ENCODE peak calls at places on chromosomes 1 and 21, in four cellular contexts. A is mucosa of descending colon, Z is cardiac fibroblast, X is left lung. O is an unnamed sample.

GRCh38 chr1:79037085-79037484 is 30.6 kb upstream of the ADGRL4 start:
- DNase-seq in A (no peak), Z (no peak), X (no peak), O (no peak)

GRCh38 chr1:226862900-226863299 is 7.5 kb upstream of the PSEN2 start:
- DNase-seq in A (no peak), Z (peak), X (no peak), O (no peak)

GRCh38 chr1:160264795-160265307 is 2.5 kb upstream of the DCAF8 start:
- DNase-seq in A (no peak), Z (no peak), X (no peak), O (no peak)

GRCh38 chr1:163275222-163275621 is 46.5 kb upstream of the NUF2 start:
- DNase-seq in A (no peak), Z (peak), X (no peak), O (no peak)

GRCh38 chr1:167927075-167927754 is 9.3 kb upstream of the DCAF6 start:
- DNase-seq in A (no peak), Z (no peak), X (no peak), O (no peak)

GRCh38 chr1:190904091-190904695 is 426.5 kb upstream of the BRINP3 start:
- DNase-seq in A (no peak), Z (peak), X (no peak), O (no peak)

GRCh38 chr1:17030186-17030585 is 18.5 kb upstream of the ATP13A2 start:
- DNase-seq in A (no peak), Z (no peak), X (no peak), O (no peak)

GRCh38 chr1:7702365-7702764 is 68.7 kb upstream of the VAMP3 start:
- DNase-seq in A (no peak), Z (no peak), X (no peak), O (no peak)

GRCh38 chr1:12433323-12434053 is 184.5 kb downstream of the DHRS3 start:
- DNase-seq in A (no peak), Z (peak), X (peak), O (peak)

GRCh38 chr1:68047659-68048026 is 2.8 kb downstream of the DIRAS3 start:
- DNase-seq in A (no peak), Z (no peak), X (no peak), O (no peak)

GRCh38 chr1:200483491-200484143 is 73.8 kb upstream of the ZNF281 start:
- DNase-seq in A (no peak), Z (peak), X (peak), O (peak)

GRCh38 chr21:36297938-36298572 is 21.9 kb upstream of the MORC3 start:
- DNase-seq in A (peak), Z (peak), X (peak), O (peak)

DNA sequence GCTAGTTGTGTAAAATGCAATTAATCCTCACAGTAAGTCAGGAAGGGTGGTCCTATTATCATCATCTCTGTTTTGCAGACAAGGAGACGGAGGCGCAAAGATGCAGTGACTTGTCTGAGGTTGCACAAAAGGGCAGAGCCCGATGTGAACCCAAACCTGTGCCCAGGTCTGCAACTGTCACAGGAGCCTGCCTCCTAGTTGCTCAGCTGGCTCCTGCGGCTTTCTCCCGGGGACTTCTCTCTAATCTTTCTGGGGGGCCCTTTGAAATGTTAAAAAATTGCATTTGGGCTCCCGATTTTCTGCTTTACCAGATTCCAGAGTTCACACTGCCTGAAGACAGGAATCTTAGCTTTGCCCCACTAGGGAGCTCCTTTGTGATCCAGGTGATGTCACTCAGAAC is 9.4 kb downstream of the CNR2 start:
- DNase-seq in A (no peak), Z (no peak), X (no peak), O (no peak)
- H3K4me3 ChIP-seq in A (no peak), Z (no peak), X (no peak), O (no peak)

GRCh38 chr21:42864286-42864685 is 15.1 kb downstream of the WDR4 start:
- DNase-seq in A (no peak), Z (no peak), X (no peak), O (no peak)
- H3K4me3 ChIP-seq in A (no peak), Z (no peak), X (no peak), O (no peak)

DNA sequence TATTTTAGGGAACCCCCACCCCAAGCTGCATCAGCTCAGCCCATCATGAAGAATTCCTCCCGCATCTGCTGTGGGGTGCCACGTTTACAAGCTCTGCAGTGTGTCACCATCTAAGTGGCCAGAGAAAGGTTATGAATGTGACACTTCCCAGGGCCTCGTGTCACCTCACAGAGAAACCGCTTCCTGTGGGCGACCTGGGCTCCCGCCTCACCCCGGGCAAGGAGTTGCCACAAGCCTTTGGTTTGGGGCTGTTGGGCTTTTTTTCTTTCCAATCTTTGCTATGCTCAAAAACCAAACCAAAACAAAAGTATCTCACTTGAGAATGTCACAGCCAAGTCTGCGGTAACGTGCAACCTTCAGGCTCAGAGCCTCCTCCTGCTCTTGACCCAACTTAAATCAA is 82.1 kb upstream of the ARHGEF16 start:
- DNase-seq in A (no peak), Z (no peak), X (no peak), O (no peak)
- H3K4me3 ChIP-seq in A (no peak), Z (no peak), X (no peak), O (no peak)

GRCh38 chr1:35185200-35185599 is 7.7 kb downstream of the SFPQ start:
- DNase-seq in A (no peak), Z (no peak), X (no peak), O (no peak)
- H3K4me3 ChIP-seq in A (no peak), Z (no peak), X (no peak), O (no peak)

GRCh38 chr1:229252228-229252984 is 18.5 kb upstream of the RAB4A start:
- DNase-seq in A (no peak), Z (no peak), X (no peak), O (no peak)
- H3K4me3 ChIP-seq in A (no peak), Z (no peak), X (no peak), O (no peak)

GRCh38 chr1:85307987-85308836 is 31.8 kb upstream of the BCL10 start:
- DNase-seq in A (peak), Z (peak), X (peak), O (peak)
- H3K4me3 ChIP-seq in A (no peak), Z (no peak), X (no peak), O (no peak)

GRCh38 chr1:27427329-27427728 is 34.9 kb downstream of the GPR3 start:
- DNase-seq in A (no peak), Z (no peak), X (no peak), O (no peak)
- H3K4me3 ChIP-seq in A (no peak), Z (no peak), X (no peak), O (no peak)